ENCODE peak calls at places on chromosomes 16 and 17, in eight cellular contexts. One of them, this sample, is unnamed.

GRCh38 chr17:18187816-18188761 is 4.5 kb downstream of the ALKBH5 start:
- DNase-seq in tibial artery: no peak
- DNase-seq in IMR-90: peak
- DNase-seq in thyroid gland: peak
- DNase-seq in left ventricle myocardium inferior: peak
- DNase-seq in mucosa of descending colon: no peak
- DNase-seq in AG04450: no peak
- DNase-seq in breast epithelium: no peak
- DNase-seq in this sample: no peak

GRCh38 chr17:47996201-47996600 is 25.3 kb downstream of the CDK5RAP3 start:
- DNase-seq in tibial artery: no peak
- DNase-seq in IMR-90: no peak
- DNase-seq in thyroid gland: peak
- DNase-seq in left ventricle myocardium inferior: no peak
- DNase-seq in mucosa of descending colon: no peak
- DNase-seq in AG04450: no peak
- DNase-seq in breast epithelium: no peak
- DNase-seq in this sample: no peak

GRCh38 chr16:84198401-84198800 is 7.4 kb downstream of the ADAD2 start:
- DNase-seq in tibial artery: no peak
- DNase-seq in IMR-90: peak
- DNase-seq in thyroid gland: no peak
- DNase-seq in left ventricle myocardium inferior: no peak
- DNase-seq in mucosa of descending colon: no peak
- DNase-seq in AG04450: peak
- DNase-seq in breast epithelium: no peak
- DNase-seq in this sample: no peak

GRCh38 chr17:20242271-20242670 is 225.1 kb downstream of the LGALS9B start:
- DNase-seq in tibial artery: no peak
- DNase-seq in IMR-90: no peak
- DNase-seq in thyroid gland: no peak
- DNase-seq in left ventricle myocardium inferior: no peak
- DNase-seq in mucosa of descending colon: no peak
- DNase-seq in AG04450: no peak
- DNase-seq in breast epithelium: no peak
- DNase-seq in this sample: no peak

GRCh38 chr17:78546476-78546875 is 30.7 kb downstream of the DNAH17 start:
- DNase-seq in tibial artery: no peak
- DNase-seq in IMR-90: no peak
- DNase-seq in thyroid gland: no peak
- DNase-seq in left ventricle myocardium inferior: no peak
- DNase-seq in mucosa of descending colon: no peak
- DNase-seq in AG04450: no peak
- DNase-seq in breast epithelium: no peak
- DNase-seq in this sample: no peak

GRCh38 chr17:43880420-43880991 is 26.8 kb downstream of the MPP2 start:
- DNase-seq in tibial artery: no peak
- DNase-seq in IMR-90: no peak
- DNase-seq in thyroid gland: peak
- DNase-seq in left ventricle myocardium inferior: no peak
- DNase-seq in mucosa of descending colon: peak
- DNase-seq in AG04450: no peak
- DNase-seq in breast epithelium: no peak
- DNase-seq in this sample: no peak

GRCh38 chr17:1005361-1005946 is 8.5 kb downstream of the TIMM22 start:
- DNase-seq in tibial artery: peak
- DNase-seq in IMR-90: peak
- DNase-seq in thyroid gland: peak
- DNase-seq in left ventricle myocardium inferior: peak
- DNase-seq in mucosa of descending colon: peak
- DNase-seq in AG04450: no peak
- DNase-seq in breast epithelium: peak
- DNase-seq in this sample: peak

GRCh38 chr17:280901-281300 is 71.7 kb downstream of the RPH3AL start:
- DNase-seq in tibial artery: peak
- DNase-seq in IMR-90: no peak
- DNase-seq in thyroid gland: no peak
- DNase-seq in left ventricle myocardium inferior: no peak
- DNase-seq in mucosa of descending colon: no peak
- DNase-seq in AG04450: no peak
- DNase-seq in breast epithelium: peak
- DNase-seq in this sample: peak

GRCh38 chr17:75931062-75931461 is 9.8 kb downstream of the FBF1 start:
- DNase-seq in tibial artery: no peak
- DNase-seq in IMR-90: no peak
- DNase-seq in thyroid gland: no peak
- DNase-seq in left ventricle myocardium inferior: no peak
- DNase-seq in mucosa of descending colon: no peak
- DNase-seq in AG04450: no peak
- DNase-seq in breast epithelium: no peak
- DNase-seq in this sample: no peak

GRCh38 chr17:75925912-75926311 is 14.9 kb downstream of the FBF1 start:
- DNase-seq in tibial artery: no peak
- DNase-seq in IMR-90: no peak
- DNase-seq in thyroid gland: no peak
- DNase-seq in left ventricle myocardium inferior: no peak
- DNase-seq in mucosa of descending colon: no peak
- DNase-seq in AG04450: no peak
- DNase-seq in breast epithelium: no peak
- DNase-seq in this sample: no peak

GRCh38 chr17:75922963-75923874 is 17.6 kb downstream of the FBF1 start:
- DNase-seq in tibial artery: no peak
- DNase-seq in IMR-90: no peak
- DNase-seq in thyroid gland: peak
- DNase-seq in left ventricle myocardium inferior: no peak
- DNase-seq in mucosa of descending colon: peak
- DNase-seq in AG04450: no peak
- DNase-seq in breast epithelium: no peak
- DNase-seq in this sample: no peak

GRCh38 chr17:75925103-75925502 is 15.7 kb downstream of the FBF1 start:
- DNase-seq in tibial artery: no peak
- DNase-seq in IMR-90: no peak
- DNase-seq in thyroid gland: no peak
- DNase-seq in left ventricle myocardium inferior: no peak
- DNase-seq in mucosa of descending colon: no peak
- DNase-seq in AG04450: no peak
- DNase-seq in breast epithelium: no peak
- DNase-seq in this sample: no peak

DNA sequence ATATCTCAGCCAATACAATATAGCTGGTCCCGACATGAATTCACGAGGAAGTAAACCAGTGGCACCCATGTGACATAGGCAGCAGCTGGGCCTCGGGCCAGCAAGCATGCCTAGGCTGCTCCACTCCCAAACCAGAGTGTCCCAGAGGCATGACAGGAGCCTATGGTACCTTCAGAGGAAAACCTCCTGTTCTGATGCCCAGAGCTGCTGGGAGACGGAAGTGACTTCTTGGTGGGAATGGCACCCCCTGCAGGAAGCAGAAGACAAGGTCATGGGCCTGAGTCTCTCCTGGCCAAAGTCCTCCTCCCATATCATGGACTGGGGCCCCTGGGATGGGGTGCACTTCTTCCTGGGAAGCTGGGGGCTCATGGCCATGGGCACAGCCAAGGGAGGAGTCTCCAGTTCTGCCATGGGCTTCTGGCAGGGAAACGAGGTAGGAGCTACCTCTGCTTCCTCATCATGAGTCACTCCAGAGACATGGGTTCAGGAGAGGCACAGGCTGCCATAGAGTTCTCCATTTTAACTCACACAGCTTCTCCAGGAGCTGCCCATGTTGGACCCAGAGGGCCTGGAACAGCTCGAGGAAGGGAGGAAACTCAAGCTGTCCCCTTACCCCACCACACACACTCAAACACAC is 13.4 kb downstream of the FBF1 start:
- DNase-seq in tibial artery: no peak
- DNase-seq in IMR-90: no peak
- DNase-seq in thyroid gland: no peak
- DNase-seq in left ventricle myocardium inferior: no peak
- DNase-seq in mucosa of descending colon: peak
- DNase-seq in AG04450: no peak
- DNase-seq in breast epithelium: no peak
- DNase-seq in this sample: no peak
- TF ChIP-seq CTCF in tibial artery: no peak
- TF ChIP-seq CTCF in IMR-90: peak
- TF ChIP-seq CTCF in thyroid gland: no peak
- TF ChIP-seq CTCF in left ventricle myocardium inferior: peak
- TF ChIP-seq CTCF in mucosa of descending colon: peak
- TF ChIP-seq CTCF in AG04450: peak
- TF ChIP-seq CTCF in breast epithelium: no peak
- TF ChIP-seq CTCF in this sample: no peak

GRCh38 chr17:32993977-32994376 is 2.3 kb downstream of the SPACA3 start:
- DNase-seq in tibial artery: no peak
- DNase-seq in IMR-90: no peak
- DNase-seq in thyroid gland: no peak
- DNase-seq in left ventricle myocardium inferior: no peak
- DNase-seq in mucosa of descending colon: no peak
- DNase-seq in AG04450: no peak
- DNase-seq in breast epithelium: no peak
- DNase-seq in this sample: no peak

GRCh38 chr17:33002245-33002644 is 10.6 kb downstream of the SPACA3 start:
- DNase-seq in tibial artery: no peak
- DNase-seq in IMR-90: no peak
- DNase-seq in thyroid gland: no peak
- DNase-seq in left ventricle myocardium inferior: no peak
- DNase-seq in mucosa of descending colon: no peak
- DNase-seq in AG04450: no peak
- DNase-seq in breast epithelium: no peak
- DNase-seq in this sample: no peak

GRCh38 chr17:32995416-32995815 is 3.8 kb downstream of the SPACA3 start:
- DNase-seq in tibial artery: no peak
- DNase-seq in IMR-90: no peak
- DNase-seq in thyroid gland: no peak
- DNase-seq in left ventricle myocardium inferior: no peak
- DNase-seq in mucosa of descending colon: no peak
- DNase-seq in AG04450: no peak
- DNase-seq in breast epithelium: no peak
- DNase-seq in this sample: no peak

GRCh38 chr17:32998893-32999240 is 7.2 kb downstream of the SPACA3 start:
- DNase-seq in tibial artery: no peak
- DNase-seq in IMR-90: peak
- DNase-seq in thyroid gland: no peak
- DNase-seq in left ventricle myocardium inferior: no peak
- DNase-seq in mucosa of descending colon: no peak
- DNase-seq in AG04450: no peak
- DNase-seq in breast epithelium: no peak
- DNase-seq in this sample: no peak

DNA sequence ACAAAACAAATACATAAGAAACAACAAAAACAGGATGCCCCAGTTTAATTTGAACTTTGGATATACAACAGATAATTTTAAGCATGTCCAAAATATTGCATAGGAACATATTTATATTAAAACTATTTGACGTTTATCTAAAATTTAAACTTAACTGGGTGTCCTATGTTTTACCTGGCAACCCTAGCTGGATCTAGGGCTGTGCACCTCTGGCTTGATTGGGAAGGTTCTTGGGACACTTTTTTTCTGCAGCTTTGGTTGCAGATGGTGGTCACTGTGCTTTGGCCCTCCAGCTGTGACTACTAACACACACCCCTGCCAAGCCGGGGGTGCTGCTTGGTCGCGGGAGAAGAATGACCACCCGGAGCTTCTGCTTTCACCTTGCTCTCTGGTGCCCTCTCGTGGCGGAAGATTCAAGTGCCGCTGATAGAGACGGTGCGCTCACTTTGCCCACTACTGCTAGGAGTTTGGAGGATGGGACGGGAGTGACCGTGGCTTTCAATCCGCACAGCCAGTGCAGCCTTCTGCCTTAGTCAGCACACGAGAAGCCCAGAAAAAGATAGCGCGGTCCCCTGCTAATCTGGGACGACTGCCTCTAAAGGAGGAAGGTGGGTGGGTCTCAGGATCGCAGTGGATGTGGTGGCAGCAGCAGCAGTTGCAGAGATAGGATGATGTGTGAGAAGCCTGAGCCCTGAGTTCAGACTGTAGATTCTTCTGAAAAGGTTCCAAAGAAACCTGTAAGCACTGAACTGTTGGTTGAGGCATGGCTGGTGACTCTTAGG is 6.7 kb downstream of the SPACA3 start:
- DNase-seq in tibial artery: peak
- DNase-seq in IMR-90: peak
- DNase-seq in thyroid gland: peak
- DNase-seq in left ventricle myocardium inferior: peak
- DNase-seq in mucosa of descending colon: peak
- DNase-seq in AG04450: peak
- DNase-seq in breast epithelium: peak
- DNase-seq in this sample: no peak
- H3K4me3 ChIP-seq in tibial artery: no peak
- H3K4me3 ChIP-seq in IMR-90: no peak
- H3K4me3 ChIP-seq in thyroid gland: no peak
- H3K4me3 ChIP-seq in left ventricle myocardium inferior: no peak
- H3K4me3 ChIP-seq in mucosa of descending colon: no peak
- H3K4me3 ChIP-seq in AG04450: peak
- H3K4me3 ChIP-seq in breast epithelium: no peak
- H3K4me3 ChIP-seq in this sample: no peak

GRCh38 chr17:33197342-33197741 is 95.8 kb downstream of the ASIC2 start:
- DNase-seq in tibial artery: no peak
- DNase-seq in IMR-90: no peak
- DNase-seq in thyroid gland: no peak
- DNase-seq in left ventricle myocardium inferior: no peak
- DNase-seq in mucosa of descending colon: no peak
- DNase-seq in AG04450: no peak
- DNase-seq in breast epithelium: no peak
- DNase-seq in this sample: no peak

GRCh38 chr17:33196883-33197282 is 96.2 kb downstream of the ASIC2 start:
- DNase-seq in tibial artery: no peak
- DNase-seq in IMR-90: no peak
- DNase-seq in thyroid gland: no peak
- DNase-seq in left ventricle myocardium inferior: no peak
- DNase-seq in mucosa of descending colon: no peak
- DNase-seq in AG04450: no peak
- DNase-seq in breast epithelium: no peak
- DNase-seq in this sample: no peak

GRCh38 chr17:33192961-33193911 is 99.9 kb downstream of the ASIC2 start:
- DNase-seq in tibial artery: no peak
- DNase-seq in IMR-90: no peak
- DNase-seq in thyroid gland: no peak
- DNase-seq in left ventricle myocardium inferior: no peak
- DNase-seq in mucosa of descending colon: no peak
- DNase-seq in AG04450: no peak
- DNase-seq in breast epithelium: no peak
- DNase-seq in this sample: no peak
- TF ChIP-seq CTCF in tibial artery: no peak
- TF ChIP-seq CTCF in IMR-90: no peak
- TF ChIP-seq CTCF in thyroid gland: no peak
- TF ChIP-seq CTCF in left ventricle myocardium inferior: no peak
- TF ChIP-seq CTCF in mucosa of descending colon: no peak
- TF ChIP-seq CTCF in AG04450: no peak
- TF ChIP-seq CTCF in breast epithelium: no peak
- TF ChIP-seq CTCF in this sample: no peak

DNA sequence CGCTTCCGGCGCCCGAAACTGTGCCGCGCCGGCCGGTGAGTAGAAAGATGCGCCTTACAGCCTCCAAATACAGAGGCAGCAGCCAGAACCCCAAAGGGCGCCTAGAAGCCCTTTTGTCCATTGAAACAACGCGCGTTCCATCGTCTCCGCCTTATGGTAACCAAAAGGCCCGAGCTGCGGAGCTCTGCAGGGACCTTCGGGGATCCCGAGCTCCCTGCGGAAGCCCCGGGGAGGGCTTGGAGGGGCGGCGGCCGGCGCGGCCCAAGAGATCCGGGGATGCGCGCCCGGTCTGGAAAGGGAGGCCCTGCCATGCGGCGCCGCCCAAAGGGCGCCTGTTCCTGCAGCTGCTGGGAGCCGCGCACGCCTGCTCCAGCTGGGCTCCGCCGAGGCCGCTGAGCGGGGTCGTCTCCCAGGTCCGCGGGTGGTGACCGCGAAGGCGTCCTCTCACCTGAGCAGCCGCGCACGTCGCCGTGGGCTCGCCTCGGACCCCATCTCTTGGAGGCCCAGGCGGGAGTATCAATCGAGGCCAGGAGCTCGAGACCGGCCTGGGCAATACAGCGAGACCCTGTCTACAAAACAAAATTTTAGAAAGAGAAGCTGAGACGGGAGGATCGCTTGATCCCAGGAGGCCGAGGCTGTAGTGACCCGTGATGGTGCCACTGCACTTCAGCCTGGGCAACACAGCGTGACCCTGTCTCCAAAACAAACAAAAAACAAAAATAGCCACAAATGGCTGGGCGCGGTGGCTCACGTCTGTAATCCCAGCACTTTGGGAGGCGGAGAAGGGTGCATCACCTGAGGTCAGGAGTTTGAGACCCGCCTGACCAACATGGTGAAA is 805 bp upstream of the FBXO31 start:
- DNase-seq in tibial artery: peak
- DNase-seq in IMR-90: no peak
- DNase-seq in thyroid gland: peak
- DNase-seq in left ventricle myocardium inferior: peak
- DNase-seq in mucosa of descending colon: peak
- DNase-seq in AG04450: no peak
- DNase-seq in breast epithelium: no peak
- DNase-seq in this sample: no peak
- H3K4me3 ChIP-seq in tibial artery: peak
- H3K4me3 ChIP-seq in IMR-90: peak
- H3K4me3 ChIP-seq in thyroid gland: peak
- H3K4me3 ChIP-seq in left ventricle myocardium inferior: peak
- H3K4me3 ChIP-seq in mucosa of descending colon: peak
- H3K4me3 ChIP-seq in AG04450: peak
- H3K4me3 ChIP-seq in breast epithelium: peak
- H3K4me3 ChIP-seq in this sample: peak